ENCODE peak calls at places on chromosome 9, in ten cellular contexts. D is spleen; U is SJSA1; A is heart right ventricle; P is Peyer's patch; S is GM23248; O is CD8-positive, alpha-beta memory T cell; E is tibial nerve; B is K562; N is CD4-positive, CD25-positive, alpha-beta regulatory T cell. C is an unnamed sample.
A peak's percentile ranks its signal among the peaks of the same experiment; 100 is the strongest.

GRCh38 chr9:22528485-22528884 is 81.9 kb downstream of the DMRTA1 start:
- DNase-seq in S (peak; percentile 67), A (no peak), O (no peak), N (no peak), D (no peak), U (no peak), P (no peak), E (no peak), B (no peak), C (no peak)

GRCh38 chr9:6794936-6795335 is 37.2 kb downstream of the KDM4C start:
- DNase-seq in U (no peak), O (no peak), P (no peak), A (no peak), E (no peak), B (no peak), S (no peak), N (no peak), D (no peak), C (no peak)

GRCh38 chr9:132243156-132244074 is 81.6 kb downstream of the NTNG2 start:
- DNase-seq in A (no peak), B (no peak), P (no peak), O (no peak), N (no peak), S (peak; percentile 47), U (no peak), D (no peak), E (no peak), C (no peak)

GRCh38 chr9:104748359-104749031 is 1.0 kb downstream of the NIPSNAP3A start:
- DNase-seq in S (peak; percentile 60), E (no peak), O (no peak), P (no peak), B (peak; percentile 15), U (no peak), A (no peak), D (no peak), N (no peak), C (no peak)

GRCh38 chr9:21110708-21111576 is 30.7 kb downstream of the IFNW1 start:
- DNase-seq in D (no peak), S (peak; percentile 68), P (no peak), A (no peak), O (no peak), B (no peak), N (peak; percentile 79), U (peak; percentile 31), E (no peak), C (no peak)

GRCh38 chr9:87324613-87325194 is 173.0 kb upstream of the DAPK1 start:
- DNase-seq in D (no peak), N (peak; percentile 43), P (no peak), A (no peak), O (no peak), E (no peak), S (peak; percentile 75), U (peak; percentile 54), B (peak; percentile 51), C (no peak)

GRCh38 chr9:103942652-103943051 is 151.5 kb upstream of the SMC2 start:
- DNase-seq in O (no peak), E (no peak), A (no peak), S (no peak), N (no peak), U (no peak), B (no peak), P (no peak), D (no peak), C (no peak)

GRCh38 chr9:88852794-88853193 is 138.5 kb upstream of the S1PR3 start:
- DNase-seq in P (no peak), N (no peak), D (no peak), O (no peak), A (no peak), E (no peak), S (peak; percentile 94), B (peak; percentile 6), U (peak; percentile 78), C (no peak)

GRCh38 chr9:98022447-98022846 is 34.1 kb upstream of the NANS start:
- DNase-seq in E (no peak), P (no peak), O (no peak), U (no peak), D (no peak), N (no peak), A (no peak), S (peak; percentile 85), B (no peak), C (no peak)

GRCh38 chr9:131530546-131530929 is 525 bp downstream of the UCK1 start:
- DNase-seq in E (no peak), D (peak; percentile 86), N (no peak), P (peak; percentile 63), O (no peak), S (peak; percentile 73), B (peak; percentile 81), U (peak; percentile 22), A (no peak), C (no peak)

GRCh38 chr9:87425202-87425601 is 72.5 kb upstream of the DAPK1 start:
- DNase-seq in E (no peak), D (no peak), A (no peak), S (no peak), P (no peak), B (no peak), O (no peak), U (no peak), N (no peak), C (no peak)

GRCh38 chr9:81411961-81412360 is 277.4 kb downstream of the TLE1 start:
- DNase-seq in S (peak; percentile 59), O (no peak), U (peak; percentile 41), N (no peak), D (no peak), P (no peak), A (no peak), E (no peak), B (no peak), C (no peak)

GRCh38 chr9:21817176-21817575 is 14.7 kb downstream of the MTAP start:
- DNase-seq in O (no peak), S (peak; percentile 95), A (no peak), B (no peak), D (no peak), P (no peak), E (no peak), U (no peak), N (no peak), C (no peak)

GRCh38 chr9:20236676-20237075 is 385.6 kb downstream of the MLLT3 start:
- DNase-seq in A (no peak), S (no peak), U (no peak), P (no peak), O (no peak), D (no peak), B (no peak), N (no peak), E (no peak), C (no peak)

GRCh38 chr9:16768816-16769215 is 101.7 kb downstream of the BNC2 start:
- DNase-seq in A (no peak), E (no peak), S (no peak), U (no peak), O (no peak), P (no peak), D (no peak), B (no peak), N (no peak), C (no peak)
- H3K4me1 ChIP-seq in A (no peaks in the 10 kb centered on the region), E (peaks cover under 1% of the 10 kb centered on the region), S (no peaks in the 10 kb centered on the region), U (no peaks in the 10 kb centered on the region), O (no peaks in the 10 kb centered on the region), P (no peaks in the 10 kb centered on the region), D (no peaks in the 10 kb centered on the region), B (no peaks in the 10 kb centered on the region), N (no peaks in the 10 kb centered on the region), C (no peaks in the 10 kb centered on the region)

GRCh38 chr9:111903996-111904395 is 7.4 kb downstream of the UGCG start:
- DNase-seq in S (no peak), O (no peak), U (no peak), P (no peak), N (no peak), E (no peak), A (no peak), B (no peak), D (no peak), C (no peak)
- H3K4me1 ChIP-seq in S (peaks cover 51% of the 10 kb centered on the region), O (peaks cover 76% of the 10 kb centered on the region), U (peaks cover 45% of the 10 kb centered on the region), P (peaks cover 39% of the 10 kb centered on the region), N (peaks cover 68% of the 10 kb centered on the region), E (peaks cover 73% of the 10 kb centered on the region), A (peaks cover 74% of the 10 kb centered on the region), B (peaks cover 53% of the 10 kb centered on the region), D (peaks cover 100% of the 10 kb centered on the region), C (peaks cover 21% of the 10 kb centered on the region)

GRCh38 chr9:37302277-37302676 is 120.2 kb upstream of the GRHPR start:
- DNase-seq in E (no peak), B (no peak), A (no peak), O (peak; percentile 60), S (no peak), U (no peak), N (peak; percentile 90), P (no peak), D (no peak), C (no peak)

GRCh38 chr9:37297592-37297991 is 124.9 kb upstream of the GRHPR start:
- DNase-seq in S (no peak), O (no peak), D (no peak), E (no peak), B (no peak), U (no peak), P (no peak), N (no peak), A (no peak), C (no peak)

GRCh38 chr9:37300620-37301368 is 121.7 kb upstream of the GRHPR start:
- DNase-seq in B (no peak), A (no peak), E (no peak), P (no peak), N (no peak), S (peak; percentile 60), D (no peak), O (no peak), U (no peak), C (no peak)

GRCh38 chr9:37295796-37296195 is 126.7 kb upstream of the GRHPR start:
- DNase-seq in A (no peak), O (no peak), B (peak; percentile 40), P (no peak), U (no peak), S (no peak), D (no peak), E (no peak), N (no peak), C (no peak)

GRCh38 chr9:37301369-37302172 is 120.9 kb upstream of the GRHPR start:
- DNase-seq in U (no peak), A (no peak), P (no peak), B (no peak), D (no peak), O (no peak), N (peak; percentile 17), E (no peak), S (no peak), C (no peak)
- H3K4me1 ChIP-seq in U (no peaks in the 10 kb centered on the region), A (peaks cover 4% of the 10 kb centered on the region), P (peaks cover 16% of the 10 kb centered on the region), B (peaks cover 29% of the 10 kb centered on the region), D (peaks cover 38% of the 10 kb centered on the region), O (peaks cover 39% of the 10 kb centered on the region), N (peaks cover 31% of the 10 kb centered on the region), E (peaks cover 3% of the 10 kb centered on the region), S (peaks cover 9% of the 10 kb centered on the region), C (no peaks in the 10 kb centered on the region)

GRCh38 chr9:136537411-136537810 is 8.4 kb downstream of the NOTCH1 start:
- DNase-seq in B (no peak), S (no peak), N (no peak), D (no peak), A (no peak), U (no peak), P (no peak), O (no peak), E (no peak), C (no peak)
- H3K4me1 ChIP-seq in B (peaks cover 9% of the 10 kb centered on the region), S (no peaks in the 10 kb centered on the region), N (peaks cover 90% of the 10 kb centered on the region), D (peaks cover 99% of the 10 kb centered on the region), A (peaks cover 93% of the 10 kb centered on the region), U (no peaks in the 10 kb centered on the region), P (peaks cover 57% of the 10 kb centered on the region), O (peaks cover 79% of the 10 kb centered on the region), E (peaks cover 95% of the 10 kb centered on the region), C (peaks cover 69% of the 10 kb centered on the region)